ENCODE peak calls at places on chromosomes 12 and 14, in five cellular contexts. D, E, Y, C and K are unnamed samples.

GRCh38 chr12:121581681-121582439 is 1.0 kb upstream of the KDM2B start:
- DNase-seq in E (no peak), D (peak; percentile 58), Y (no peak), C (no peak), K (no peak)

GRCh38 chr12:123983822-123984485 is 10.9 kb downstream of the ZNF664 start:
- DNase-seq in D (peak; percentile 87), Y (no peak), C (peak; percentile 42), E (no peak), K (peak; percentile 56)

GRCh38 chr12:56931474-56931978 is 2.7 kb downstream of the SDR9C7 start:
- DNase-seq in Y (no peak), C (no peak), D (peak; percentile 85), E (no peak), K (no peak)

GRCh38 chr14:75277000-75277795 is 1.4 kb upstream of the FOS start:
- DNase-seq in D (peak; percentile 97), C (peak; percentile 68), E (no peak), Y (peak; percentile 80), K (peak; percentile 71)

GRCh38 chr12:57089259-57090245 is 638 bp downstream of the NAB2 start:
- DNase-seq in D (peak; percentile 75), C (peak; percentile 40), Y (no peak), E (no peak), K (no peak)

GRCh38 chr14:59389936-59390335 is 75.2 kb downstream of the GPR135 start:
- DNase-seq in Y (no peak), C (no peak), E (no peak), D (no peak), K (no peak)

GRCh38 chr12:124036117-124037109 is 63.4 kb downstream of the ZNF664 start:
- DNase-seq in Y (peak; percentile 35), D (peak; percentile 58), E (peak; percentile 15), C (peak; percentile 49), K (peak; percentile 57)

GRCh38 chr14:66078031-66078430 is 408.1 kb upstream of the CCDC196 start:
- DNase-seq in C (no peak), Y (no peak), D (no peak), E (no peak), K (no peak)

GRCh38 chr12:67926063-67926462 is 63.2 kb upstream of the IFNG-AS1 start:
- DNase-seq in E (no peak), D (no peak), Y (no peak), C (no peak), K (no peak)

GRCh38 chr12:132453361-132454133 is 36.4 kb upstream of the FBRSL1 start:
- DNase-seq in E (no peak), Y (no peak), C (no peak), D (peak; percentile 43), K (no peak)

GRCh38 chr14:64114166-64114565 is 180.0 kb downstream of the ESR2 start:
- DNase-seq in C (no peak), D (peak; percentile 87), E (no peak), Y (no peak), K (no peak)

GRCh38 chr12:52230364-52231281 is 2.4 kb upstream of the KRT7 start:
- DNase-seq in D (peak; percentile 56), C (no peak), E (no peak), Y (no peak), K (no peak)